ENCODE peak calls at places on chromosomes 12 and 14, in six cellular contexts. O is IMR-90, P is H1, N is mesenchymal stem cell, Q is neuronal stem cell, B is trophoblast cell. A is an unnamed sample.
A peak's percentile ranks its signal among the peaks of the same experiment; 100 is the strongest.

GRCh38 chr12:55707841-55708694 is at the start of gene ITGA7:
- DNase-seq in O (no peak), P (peak; percentile 83), N (no peak), Q (peak; percentile 92), B (no peak), A (peak; percentile 91)

GRCh38 chr14:30521899-30522736 is 36.8 kb upstream of the G2E3 start:
- DNase-seq in O (peak; percentile 51), P (no peak), N (peak; percentile 57), Q (peak; percentile 20), B (no peak), A (peak; percentile 47)

GRCh38 chr12:16323638-16324037 is 23.8 kb upstream of the MGST1 start:
- DNase-seq in O (no peak), P (no peak), N (no peak), Q (no peak), B (no peak), A (no peak)

GRCh38 chr12:115506822-115507629 is 770.5 kb downstream of the MED13L start:
- DNase-seq in O (no peak), P (no peak), N (no peak), Q (no peak), B (no peak), A (peak; percentile 61)

GRCh38 chr14:28913056-28913455 is 146.5 kb downstream of the FOXG1 start:
- DNase-seq in O (no peak), P (no peak), N (no peak), Q (no peak), B (no peak), A (no peak)

GRCh38 chr12:52029686-52030085 is 21.6 kb upstream of the NR4A1 start:
- DNase-seq in O (peak; percentile 52), P (no peak), N (peak; percentile 85), Q (peak; percentile 83), B (no peak), A (peak; percentile 97)

GRCh38 chr12:47378907-47379306 is 299.1 kb upstream of the AMIGO2 start:
- DNase-seq in O (peak; percentile 25), P (no peak), N (no peak), Q (no peak), B (no peak), A (no peak)

GRCh38 chr14:55423969-55424368 is 12.3 kb upstream of the ATG14 start:
- DNase-seq in O (no peak), P (no peak), N (no peak), Q (no peak), B (no peak), A (no peak)

GRCh38 chr12:85029456-85029855 is 6.6 kb downstream of the TSPAN19 start:
- DNase-seq in O (peak; percentile 26), P (no peak), N (peak; percentile 43), Q (no peak), B (no peak), A (peak; percentile 17)

GRCh38 chr12:5589055-5589454 is 157.1 kb downstream of the NTF3 start:
- DNase-seq in O (no peak), P (no peak), N (no peak), Q (no peak), B (no peak), A (no peak)

GRCh38 chr14:22558221-22558913 is 30.7 kb downstream of the DAD1 start:
- DNase-seq in O (no peak), P (no peak), N (no peak), Q (no peak), B (no peak), A (peak; percentile 64)

GRCh38 chr12:11743333-11743732 is 93.9 kb downstream of the ETV6 start:
- DNase-seq in O (no peak), P (no peak), N (no peak), Q (no peak), B (no peak), A (no peak)

GRCh38 chr14:23478109-23478698 is 8.7 kb downstream of the NGDN start:
- DNase-seq in O (peak; percentile 74), P (no peak), N (peak; percentile 70), Q (no peak), B (peak; percentile 71), A (peak; percentile 53)

GRCh38 chr12:104669851-104670337 is 213.1 kb downstream of the CHST11 start:
- DNase-seq in O (peak; percentile 35), P (no peak), N (peak; percentile 63), Q (no peak), B (no peak), A (no peak)

GRCh38 chr14:21506557-21506956 is 4.6 kb downstream of the METTL3 start:
- DNase-seq in O (no peak), P (no peak), N (no peak), Q (no peak), B (no peak), A (no peak)

GRCh38 chr14:31435276-31435675 is 14.9 kb upstream of the HEATR5A start:
- DNase-seq in O (peak; percentile 54), P (no peak), N (no peak), Q (no peak), B (no peak), A (no peak)

GRCh38 chr12:58143498-58143897 is 202.1 kb downstream of the ATP23 start:
- DNase-seq in O (no peak), P (no peak), N (no peak), Q (no peak), B (no peak), A (no peak)

GRCh38 chr14:92886337-92886736 is 36.6 kb upstream of the CHGA start:
- DNase-seq in O (no peak), P (no peak), N (no peak), Q (no peak), B (no peak), A (peak; percentile 17)

GRCh38 chr12:113263431-113263963 is 42.2 kb downstream of the TPCN1 start:
- DNase-seq in O (no peak), P (no peak), N (no peak), Q (no peak), B (no peak), A (no peak)

GRCh38 chr12:54279227-54279631 is 693 bp downstream of the CBX5 start:
- DNase-seq in O (no peak), P (no peak), N (no peak), Q (no peak), B (no peak), A (no peak)

GRCh38 chr12:54277823-54278276 is 2.1 kb downstream of the CBX5 start:
- DNase-seq in O (no peak), P (no peak), N (peak; percentile 53), Q (no peak), B (no peak), A (peak; percentile 72)

GRCh38 chr12:54279632-54280400 is at the start of gene CBX5:
- DNase-seq in O (peak; percentile 100), P (peak; percentile 96), N (peak; percentile 100), Q (peak; percentile 100), B (peak; percentile 100), A (peak; percentile 100)

GRCh38 chr12:54282949-54283593 is 2.5 kb downstream of the HNRNPA1 start:
- DNase-seq in O (no peak), P (no peak), N (no peak), Q (no peak), B (no peak), A (no peak)

DNA sequence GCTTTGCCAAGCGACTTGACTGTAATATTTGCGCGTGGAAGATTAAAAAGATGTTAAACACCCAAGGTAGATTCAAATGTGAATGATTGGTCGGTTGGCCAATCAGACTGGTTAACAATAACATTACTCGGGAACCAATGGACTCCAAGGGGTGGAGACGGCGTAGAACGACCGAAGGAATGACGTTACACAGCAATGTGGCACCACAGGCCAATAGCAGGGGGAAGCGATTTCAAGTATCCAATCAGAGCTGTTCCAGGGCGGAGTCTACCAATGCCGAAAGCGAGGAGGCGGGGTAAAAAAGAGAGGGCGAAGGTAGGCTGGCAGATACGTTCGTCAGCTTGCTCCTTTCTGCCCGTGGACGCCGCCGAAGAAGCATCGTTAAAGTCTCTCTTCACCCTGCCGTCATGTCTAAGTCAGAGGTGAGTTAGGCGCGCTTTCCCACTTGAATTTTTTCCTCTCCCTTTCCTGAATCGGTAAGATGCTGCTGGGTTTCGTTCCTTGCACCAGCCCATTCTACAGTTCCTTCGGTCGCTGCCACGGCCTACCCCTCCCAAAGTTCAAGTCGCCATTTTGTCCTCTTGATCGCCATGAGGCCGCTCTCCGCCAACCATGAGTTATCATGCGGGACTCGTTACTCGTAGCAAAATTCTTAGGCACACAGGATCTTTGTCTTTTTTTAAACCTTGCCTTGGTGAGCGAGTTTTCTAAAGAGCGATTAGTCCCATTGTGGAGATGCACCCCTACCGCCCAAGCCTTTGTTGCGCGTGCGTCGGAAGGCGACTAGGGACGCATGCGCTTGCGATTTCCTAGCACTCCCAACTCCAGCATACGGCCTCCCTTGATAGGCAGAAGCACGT is at the start of gene HNRNPA1:
- DNase-seq in O (peak; percentile 100), P (peak; percentile 98), N (peak; percentile 100), Q (peak; percentile 99), B (peak; percentile 98), A (peak; percentile 100)
- H3K23ac ChIP-seq in O (peak within 1 kb of the TSS; percentile 99), P (no peak within 1 kb of the TSS), N (no peak within 1 kb of the TSS), Q (peak within 1 kb of the TSS; percentile 69), B (no peak within 1 kb of the TSS), A (peak within 1 kb of the TSS; percentile 92)

DNA sequence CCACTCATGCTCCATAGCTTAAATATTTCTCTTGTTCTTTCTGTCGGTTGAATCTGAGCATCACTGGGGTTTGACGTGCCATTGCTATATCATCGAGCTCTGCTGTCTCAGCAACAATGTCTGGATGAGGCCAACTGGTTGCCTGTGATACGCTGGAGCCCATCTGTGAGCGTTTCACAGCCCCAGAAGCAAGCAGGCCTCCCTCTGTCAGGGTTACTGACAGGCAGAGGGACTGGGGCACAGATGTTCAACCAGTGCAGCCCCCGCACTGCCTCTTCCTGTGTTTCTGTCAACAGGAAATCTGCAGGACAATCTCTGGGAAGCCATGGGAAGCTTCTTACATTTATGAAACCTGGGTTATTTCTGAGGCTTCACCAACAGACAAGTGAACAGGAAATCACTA is 23.9 kb downstream of the DMAC2L start:
- DNase-seq in O (peak; percentile 65), P (no peak), N (peak; percentile 60), Q (no peak), B (no peak), A (peak; percentile 33)
- H3K4ac ChIP-seq in O (peak overlapping the region; percentile 97), P (no peak overlapping the region), N (peak overlapping the region; percentile 52), Q (no peak overlapping the region), B (no peak overlapping the region), A (no peak overlapping the region)

GRCh38 chr12:110555509-110556406 is 27.4 kb downstream of the PPTC7 start:
- DNase-seq in O (peak; percentile 80), P (no peak), N (peak; percentile 80), Q (no peak), B (no peak), A (no peak)
- H3K4me3 ChIP-seq in O (no peak overlapping the region), P (no peak overlapping the region), N (no peak overlapping the region), Q (no peak overlapping the region), B (no peak overlapping the region), A (no peak overlapping the region)

GRCh38 chr12:13099910-13100609 is 3.4 kb downstream of the GSG1 start:
- DNase-seq in O (no peak), P (no peak), N (peak; percentile 20), Q (no peak), B (no peak), A (no peak)
- H3K23ac ChIP-seq in O (peak overlapping the region; percentile 96), P (no peak overlapping the region), N (no peak overlapping the region), Q (no peak overlapping the region), B (no peak overlapping the region), A (no peak overlapping the region)

GRCh38 chr12:98514984-98515367 is 414 bp upstream of the TMPO start:
- DNase-seq in O (no peak), P (no peak), N (no peak), Q (no peak), B (no peak), A (no peak)
- H3K4ac ChIP-seq in O (peak overlapping the region; percentile 96), P (peak overlapping the region; percentile 0), N (peak overlapping the region; percentile 82), Q (no peak overlapping the region), B (peak overlapping the region; percentile 52), A (peak overlapping the region; percentile 82)